ENCODE peak calls at places on chromosomes 16 and 17, in eight cellular contexts. Q is fibroblast of lung, B is OCI-LY7, U is IMR-90, G is GM23338, D is hepatocyte, J is neural progenitor cell, P is GM23248. N is an unnamed sample.

GRCh38 chr16:71358464-71359031 is at the start of gene CALB2:
- DNase-seq in Q (peak; percentile 28), B (peak; percentile 42), U (peak; percentile 20), G (peak; percentile 85), D (peak; percentile 88), J (peak; percentile 90), P (peak; percentile 80), N (no peak)

GRCh38 chr16:20382202-20382948 is 22.2 kb downstream of the PDILT start:
- DNase-seq in Q (no peak), B (no peak), U (no peak), G (no peak), D (no peak), J (no peak), P (no peak), N (no peak)

GRCh38 chr16:82331397-82331796 is 161.4 kb upstream of the MPHOSPH6 start:
- DNase-seq in Q (no peak), B (no peak), U (no peak), G (no peak), D (no peak), J (no peak), P (no peak), N (no peak)

GRCh38 chr17:33377837-33378236 is 84.7 kb upstream of the ASIC2 start:
- DNase-seq in Q (no peak), B (no peak), U (no peak), G (no peak), D (no peak), J (no peak), P (no peak), N (no peak)

GRCh38 chr16:85556456-85557082 is 56.6 kb upstream of the GSE1 start:
- DNase-seq in Q (peak; percentile 48), B (peak; percentile 69), U (no peak), G (peak; percentile 80), D (peak; percentile 64), J (peak; percentile 71), P (peak; percentile 46), N (peak; percentile 83)

GRCh38 chr16:81554993-81555392 is 110.4 kb downstream of the CMIP start:
- DNase-seq in Q (no peak), B (no peak), U (no peak), G (no peak), D (no peak), J (no peak), P (no peak), N (no peak)

GRCh38 chr17:75996665-75997590 is 3.7 kb upstream of the CDK3 start:
- DNase-seq in Q (peak; percentile 74), B (peak; percentile 32), U (peak; percentile 58), G (no peak), D (peak; percentile 72), J (no peak), P (peak; percentile 82), N (peak; percentile 39)

GRCh38 chr17:77127735-77128361 is 12.9 kb upstream of the SEC14L1 start:
- DNase-seq in Q (peak; percentile 57), B (no peak), U (no peak), G (no peak), D (no peak), J (no peak), P (no peak), N (peak; percentile 81)

GRCh38 chr17:48637323-48638260 is 11.4 kb upstream of the HOXB9 start:
- DNase-seq in Q (peak; percentile 68), B (no peak), U (peak; percentile 85), G (peak; percentile 1), D (no peak), J (no peak), P (peak; percentile 97), N (no peak)

GRCh38 chr17:9410737-9411136 is 164.9 kb downstream of the STX8 start:
- DNase-seq in Q (no peak), B (no peak), U (no peak), G (no peak), D (no peak), J (no peak), P (no peak), N (no peak)

GRCh38 chr16:85955566-85955965 is 56.6 kb downstream of the IRF8 start:
- DNase-seq in Q (no peak), B (no peak), U (no peak), G (no peak), D (no peak), J (no peak), P (no peak), N (no peak)

GRCh38 chr17:41529491-41529915 is 1.4 kb upstream of the KRT19 start:
- DNase-seq in Q (no peak), B (no peak), U (no peak), G (no peak), D (no peak), J (no peak), P (peak; percentile 21), N (no peak)

GRCh38 chr17:82267575-82268379 is 5.7 kb downstream of the CSNK1D start:
- DNase-seq in Q (peak; percentile 96), B (no peak), U (peak; percentile 96), G (no peak), D (peak; percentile 95), J (no peak), P (peak; percentile 98), N (no peak)

GRCh38 chr16:1429026-1429425 is 1.9 kb upstream of the PERCC1 start:
- DNase-seq in Q (no peak), B (no peak), U (no peak), G (no peak), D (no peak), J (no peak), P (no peak), N (no peak)

GRCh38 chr17:40038882-40039513 is 15.2 kb downstream of the MED24 start:
- DNase-seq in Q (peak; percentile 79), B (no peak), U (peak; percentile 87), G (peak; percentile 80), D (peak; percentile 80), J (peak; percentile 67), P (peak; percentile 95), N (no peak)

GRCh38 chr17:29390856-29391631 is 881 bp downstream of the TAOK1 start:
- DNase-seq in Q (peak; percentile 28), B (peak; percentile 37), U (peak; percentile 42), G (peak; percentile 64), D (peak; percentile 62), J (peak; percentile 72), P (peak; percentile 61), N (peak; percentile 31)

GRCh38 chr17:57989011-57989345 is 924 bp upstream of the VEZF1 start:
- DNase-seq in Q (peak; percentile 29), B (no peak), U (peak; percentile 50), G (no peak), D (peak; percentile 68), J (peak; percentile 34), P (peak; percentile 56), N (no peak)

GRCh38 chr16:57613514-57613913 is 14.9 kb upstream of the ADGRG1 start:
- DNase-seq in Q (no peak), B (no peak), U (no peak), G (no peak), D (no peak), J (no peak), P (no peak), N (no peak)

GRCh38 chr16:1309888-1310831 is 724 bp downstream of the UBE2I start:
- DNase-seq in Q (peak; percentile 54), B (peak; percentile 73), U (peak; percentile 45), G (no peak), D (peak; percentile 68), J (no peak), P (peak; percentile 79), N (peak; percentile 57)

GRCh38 chr17:64133546-64134215 is 3.7 kb upstream of the ERN1 start:
- DNase-seq in Q (peak; percentile 40), B (peak; percentile 87), U (peak; percentile 70), G (peak; percentile 83), D (peak; percentile 82), J (peak; percentile 81), P (peak; percentile 79), N (peak; percentile 24)

GRCh38 chr17:77163001-77163400 is 22.2 kb downstream of the SEC14L1 start:
- DNase-seq in Q (no peak), B (no peak), U (peak; percentile 19), G (no peak), D (no peak), J (no peak), P (no peak), N (no peak)

GRCh38 chr17:16653367-16654041 is at the start of gene ZNF624:
- DNase-seq in Q (peak; percentile 86), B (peak; percentile 93), U (peak; percentile 83), G (peak; percentile 97), D (peak; percentile 98), J (peak; percentile 99), P (peak; percentile 95), N (peak; percentile 91)
- H2AFZ ChIP-seq in Q (peak within 1 kb of the TSS; percentile 90), B (peak within 1 kb of the TSS; percentile 91), U (peak within 1 kb of the TSS; percentile 95), G (peak within 1 kb of the TSS; percentile 86), D (peak within 1 kb of the TSS; percentile 81), J (peak within 1 kb of the TSS; percentile 90), P (peak within 1 kb of the TSS; percentile 99), N (peak within 1 kb of the TSS; percentile 76)

GRCh38 chr17:74245145-74245817 is 28.8 kb upstream of the DNAI2 start:
- DNase-seq in Q (no peak), B (no peak), U (no peak), G (peak; percentile 84), D (no peak), J (peak; percentile 91), P (no peak), N (no peak)
- H2AFZ ChIP-seq in Q (no peak overlapping the region), B (no peak overlapping the region), U (peak overlapping the region; percentile 58), G (peak overlapping the region; percentile 89), D (no peak overlapping the region), J (no peak overlapping the region), P (no peak overlapping the region), N (no peak overlapping the region)

DNA sequence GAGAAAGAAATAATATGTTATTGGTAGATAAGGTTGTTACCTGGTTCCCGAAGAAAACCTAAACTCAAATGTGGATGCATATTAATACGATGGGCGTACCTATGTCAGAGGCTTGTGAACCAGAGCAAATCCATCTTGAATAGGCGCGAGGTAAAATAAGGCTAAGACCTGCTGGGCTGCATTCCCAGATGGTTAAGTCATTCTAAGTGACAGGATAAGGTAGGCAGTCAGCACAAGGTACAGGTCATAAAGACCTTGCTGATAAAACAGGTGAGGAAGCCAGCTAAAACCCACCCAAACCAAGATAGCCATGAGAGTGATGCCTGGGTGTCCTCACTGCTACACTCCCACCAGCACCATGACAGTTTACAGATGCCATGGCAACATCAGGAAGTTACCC is 1400.1 kb downstream of the CDH8 start:
- DNase-seq in Q (no peak), B (no peak), U (no peak), G (peak; percentile 48), D (peak; percentile 26), J (no peak), P (no peak), N (no peak)
- H2AFZ ChIP-seq in Q (no peak overlapping the region), B (no peak overlapping the region), U (no peak overlapping the region), G (no peak overlapping the region), D (no peak overlapping the region), J (no peak overlapping the region), P (no peak overlapping the region), N (no peak overlapping the region)

GRCh38 chr17:61361084-61361483 is 38.6 kb upstream of the TBX2 start:
- DNase-seq in Q (peak; percentile 82), B (no peak), U (peak; percentile 84), G (no peak), D (no peak), J (no peak), P (peak; percentile 80), N (no peak)

GRCh38 chr17:61362852-61363600 is 36.6 kb upstream of the TBX2 start:
- DNase-seq in Q (no peak), B (no peak), U (no peak), G (no peak), D (no peak), J (no peak), P (no peak), N (no peak)

GRCh38 chr17:61364463-61364846 is 35.2 kb upstream of the TBX2 start:
- DNase-seq in Q (no peak), B (no peak), U (no peak), G (no peak), D (no peak), J (no peak), P (no peak), N (no peak)

GRCh38 chr17:61363601-61364462 is 35.8 kb upstream of the TBX2 start:
- DNase-seq in Q (no peak), B (no peak), U (no peak), G (no peak), D (no peak), J (no peak), P (no peak), N (no peak)

GRCh38 chr17:61362396-61362795 is 37.2 kb upstream of the TBX2 start:
- DNase-seq in Q (no peak), B (no peak), U (no peak), G (no peak), D (no peak), J (no peak), P (no peak), N (no peak)
- H2AFZ ChIP-seq in Q (no peak overlapping the region), B (no peak overlapping the region), U (no peak overlapping the region), G (no peak overlapping the region), D (no peak overlapping the region), J (no peak overlapping the region), P (no peak overlapping the region), N (no peak overlapping the region)